ENCODE peak calls at places on chromosomes 1 and 21, in ten cellular contexts. F is right lobe of liver; S is astrocyte; R is small intestine; V is Peyer's patch; N is left lung; K is neuronal stem cell; D is heart left ventricle; H is naive thymus-derived CD4-positive, alpha-beta T cell; W is hepatocyte. I is an unnamed sample.

GRCh38 chr1:31064685-31065309 is 720 bp downstream of the PUM1 start:
- DNase-seq in F (no peak), S (peak), R (peak), V (peak), N (no peak), K (no peak), D (no peak), H (no peak), W (no peak), I (no peak)

GRCh38 chr1:18803859-18804258 is 55.6 kb downstream of the TAS1R2 start:
- DNase-seq in F (no peak), S (no peak), R (no peak), V (no peak), N (no peak), K (no peak), D (no peak), H (no peak), W (no peak), I (no peak)

GRCh38 chr1:48462716-48463285 is 9.2 kb downstream of the SPATA6 start:
- DNase-seq in F (no peak), S (no peak), R (no peak), V (no peak), N (no peak), K (no peak), D (no peak), H (no peak), W (no peak), I (no peak)

GRCh38 chr1:7961199-7962010 is at the start of gene PARK7:
- DNase-seq in F (peak), S (peak), R (peak), V (peak), N (peak), K (peak), D (peak), H (peak), W (peak), I (peak)

GRCh38 chr1:167330601-167331293 is 110.1 kb downstream of the POU2F1 start:
- DNase-seq in F (no peak), S (no peak), R (no peak), V (no peak), N (no peak), K (no peak), D (no peak), H (no peak), W (no peak), I (no peak)

GRCh38 chr1:201020647-201021332 is 2.7 kb downstream of the KIF21B start:
- DNase-seq in F (no peak), S (no peak), R (no peak), V (peak), N (no peak), K (peak), D (no peak), H (peak), W (no peak), I (no peak)

GRCh38 chr1:244370060-244370637 is 81.6 kb downstream of the ADSS2 start:
- DNase-seq in F (no peak), S (no peak), R (no peak), V (no peak), N (no peak), K (no peak), D (no peak), H (no peak), W (no peak), I (no peak)

GRCh38 chr1:199081739-199082138 is 442.9 kb downstream of the PTPRC start:
- DNase-seq in F (no peak), S (no peak), R (no peak), V (no peak), N (no peak), K (no peak), D (no peak), H (no peak), W (no peak), I (no peak)

GRCh38 chr1:89633745-89634625 is 1.1 kb downstream of the LRRC8C start:
- DNase-seq in F (no peak), S (peak), R (peak), V (no peak), N (peak), K (peak), D (peak), H (no peak), W (peak), I (no peak)

GRCh38 chr1:180580237-180580636 is 21.5 kb downstream of the OVAAL start:
- DNase-seq in F (peak), S (no peak), R (peak), V (no peak), N (no peak), K (no peak), D (no peak), H (no peak), W (peak), I (peak)

GRCh38 chr1:9882945-9883303 is 27.1 kb downstream of the CTNNBIP1 start:
- DNase-seq in F (no peak), S (no peak), R (no peak), V (no peak), N (no peak), K (no peak), D (no peak), H (no peak), W (no peak), I (no peak)

GRCh38 chr1:240093120-240093961 is 1.7 kb downstream of the FMN2 start:
- DNase-seq in F (no peak), S (no peak), R (no peak), V (no peak), N (no peak), K (peak), D (no peak), H (no peak), W (peak), I (no peak)

GRCh38 chr1:32195972-32196823 is 4.2 kb upstream of the CCDC28B start:
- DNase-seq in F (no peak), S (no peak), R (no peak), V (no peak), N (no peak), K (no peak), D (no peak), H (no peak), W (no peak), I (no peak)

GRCh38 chr1:62437273-62437945 is 560 bp downstream of the USP1 start:
- DNase-seq in F (peak), S (no peak), R (peak), V (peak), N (no peak), K (peak), D (peak), H (peak), W (peak), I (no peak)

GRCh38 chr21:19695796-19696195 is 1292.2 kb upstream of the TMPRSS15 start:
- DNase-seq in F (no peak), S (no peak), R (no peak), V (no peak), N (no peak), K (no peak), D (no peak), H (no peak), W (no peak), I (no peak)

GRCh38 chr21:28699591-28700259 is 293.0 kb downstream of the LTN1 start:
- DNase-seq in F (no peak), S (no peak), R (no peak), V (no peak), N (no peak), K (no peak), D (no peak), H (no peak), W (no peak), I (peak)

DNA sequence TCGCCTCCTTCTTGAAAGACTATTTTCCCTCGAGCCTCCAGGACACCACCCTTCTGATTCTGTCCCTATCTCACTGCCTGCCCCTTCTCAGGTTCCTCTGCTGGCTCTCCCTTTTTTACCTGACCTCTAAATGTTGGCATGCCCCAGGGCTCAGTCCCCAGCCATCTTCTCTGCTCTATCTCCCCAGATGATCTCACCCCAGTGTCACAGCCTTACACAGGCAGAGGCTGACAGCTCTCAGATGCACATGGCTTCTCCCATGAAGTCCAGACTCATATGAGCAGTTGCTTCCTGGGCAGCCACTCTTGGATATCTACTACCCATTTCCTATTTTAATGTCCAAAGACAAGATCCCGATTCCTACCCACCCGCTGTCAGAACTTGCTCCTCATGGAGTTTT is 37.5 kb downstream of the RXRG start:
- DNase-seq in F (no peak), S (no peak), R (no peak), V (no peak), N (no peak), K (no peak), D (no peak), H (no peak), W (no peak), I (no peak)
- H3K27ac ChIP-seq in F (no peak), S (no peak), R (no peak), V (no peak), N (no peak), K (no peak), D (no peak), H (no peak), W (no peak), I (no peak)

GRCh38 chr1:204503122-204503912 is 8.7 kb upstream of the PIK3C2B start:
- DNase-seq in F (no peak), S (peak), R (peak), V (no peak), N (no peak), K (peak), D (no peak), H (peak), W (peak), I (no peak)
- H3K27ac ChIP-seq in F (peak), S (no peak), R (no peak), V (no peak), N (no peak), K (no peak), D (no peak), H (no peak), W (no peak), I (no peak)

DNA sequence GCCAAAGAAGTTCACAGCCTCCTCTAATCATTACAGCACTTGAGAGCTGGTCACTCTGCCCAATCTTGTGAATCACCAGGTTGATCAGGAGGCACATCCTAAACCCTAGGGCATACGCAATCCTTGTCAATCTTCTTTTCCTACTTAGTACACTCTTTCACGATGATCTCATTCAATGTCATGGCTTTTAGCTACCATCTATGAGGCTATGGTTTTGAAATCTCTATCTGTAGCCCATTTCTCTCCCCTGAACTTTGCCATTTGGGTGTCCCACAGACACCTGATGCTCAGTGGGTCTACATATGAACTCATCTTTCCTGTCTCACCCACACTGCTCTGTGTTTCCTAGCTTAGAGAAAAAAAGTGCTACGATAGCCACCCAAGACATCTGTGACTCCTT is 1.9 kb upstream of the MED18 start:
- DNase-seq in F (no peak), S (no peak), R (peak), V (no peak), N (no peak), K (no peak), D (no peak), H (no peak), W (peak), I (peak)
- H3K27ac ChIP-seq in F (no peak), S (no peak), R (peak), V (no peak), N (peak), K (no peak), D (no peak), H (no peak), W (peak), I (peak)

GRCh38 chr1:206713910-206714312 is 29.2 kb downstream of the MAPKAPK2 start:
- DNase-seq in F (no peak), S (no peak), R (no peak), V (no peak), N (no peak), K (no peak), D (no peak), H (no peak), W (peak), I (no peak)

GRCh38 chr1:206715120-206715519 is 30.4 kb downstream of the MAPKAPK2 start:
- DNase-seq in F (no peak), S (no peak), R (no peak), V (no peak), N (no peak), K (no peak), D (no peak), H (no peak), W (no peak), I (no peak)

GRCh38 chr1:206713070-206713469 is 28.4 kb downstream of the MAPKAPK2 start:
- DNase-seq in F (no peak), S (no peak), R (peak), V (peak), N (no peak), K (no peak), D (no peak), H (no peak), W (no peak), I (no peak)

GRCh38 chr1:206715552-206716518 is 31.1 kb downstream of the MAPKAPK2 start:
- DNase-seq in F (no peak), S (no peak), R (no peak), V (no peak), N (no peak), K (no peak), D (no peak), H (no peak), W (no peak), I (no peak)

GRCh38 chr1:206714331-206715058 is 29.8 kb downstream of the MAPKAPK2 start:
- DNase-seq in F (no peak), S (peak), R (peak), V (peak), N (no peak), K (no peak), D (no peak), H (no peak), W (peak), I (peak)
- H3K27ac ChIP-seq in F (peak), S (no peak), R (peak), V (peak), N (peak), K (no peak), D (peak), H (no peak), W (peak), I (no peak)

DNA sequence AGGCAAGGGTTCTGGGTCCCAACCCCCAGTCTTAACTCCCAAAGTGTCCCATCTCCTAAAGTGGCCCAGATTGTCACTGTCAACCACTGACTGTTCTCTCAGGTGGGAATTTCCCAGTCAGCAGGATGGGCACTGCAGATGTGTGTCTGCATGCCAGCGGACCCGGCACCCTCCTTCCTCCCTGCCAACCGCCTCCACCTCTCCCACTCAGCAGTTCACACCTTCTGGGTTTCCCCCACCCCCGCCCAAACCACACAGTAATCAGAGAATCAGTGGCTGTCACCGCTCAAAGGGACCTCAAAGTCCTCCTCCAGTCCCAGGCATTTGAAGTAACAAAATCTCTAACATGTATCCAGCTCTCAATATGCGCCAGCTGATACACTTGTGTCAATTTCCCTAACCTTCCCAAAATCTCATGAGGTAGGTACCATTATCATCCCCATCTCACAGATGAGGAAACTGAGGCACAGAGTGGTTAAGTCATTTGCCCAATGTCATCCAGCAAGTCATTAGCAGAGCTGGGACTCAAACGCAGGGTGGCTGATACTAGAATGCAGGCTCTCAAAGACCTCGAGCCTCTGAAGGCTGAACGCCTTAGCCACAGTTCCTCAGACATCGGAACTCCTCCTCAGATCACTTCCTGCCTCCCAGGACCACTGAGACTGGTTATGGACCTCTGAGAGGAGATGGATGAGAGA is 4.8 kb downstream of the RUNX3 start:
- DNase-seq in F (no peak), S (no peak), R (peak), V (peak), N (no peak), K (no peak), D (no peak), H (peak), W (no peak), I (no peak)
- H3K27ac ChIP-seq in F (no peak), S (no peak), R (peak), V (peak), N (no peak), K (no peak), D (no peak), H (peak), W (no peak), I (no peak)

GRCh38 chr1:109984190-109984455 is 442 bp upstream of the AHCYL1 start:
- DNase-seq in F (no peak), S (no peak), R (no peak), V (no peak), N (no peak), K (no peak), D (no peak), H (no peak), W (peak), I (no peak)

GRCh38 chr1:109984456-109985250 is at the start of gene AHCYL1:
- DNase-seq in F (peak), S (peak), R (peak), V (peak), N (peak), K (peak), D (peak), H (peak), W (peak), I (peak)

GRCh38 chr1:109985251-109986053 is 887 bp downstream of the AHCYL1 start:
- DNase-seq in F (no peak), S (no peak), R (peak), V (peak), N (no peak), K (no peak), D (no peak), H (no peak), W (no peak), I (no peak)

GRCh38 chr1:109988349-109988914 is 3.9 kb downstream of the AHCYL1 start:
- DNase-seq in F (no peak), S (no peak), R (no peak), V (no peak), N (no peak), K (no peak), D (no peak), H (no peak), W (no peak), I (no peak)

DNA sequence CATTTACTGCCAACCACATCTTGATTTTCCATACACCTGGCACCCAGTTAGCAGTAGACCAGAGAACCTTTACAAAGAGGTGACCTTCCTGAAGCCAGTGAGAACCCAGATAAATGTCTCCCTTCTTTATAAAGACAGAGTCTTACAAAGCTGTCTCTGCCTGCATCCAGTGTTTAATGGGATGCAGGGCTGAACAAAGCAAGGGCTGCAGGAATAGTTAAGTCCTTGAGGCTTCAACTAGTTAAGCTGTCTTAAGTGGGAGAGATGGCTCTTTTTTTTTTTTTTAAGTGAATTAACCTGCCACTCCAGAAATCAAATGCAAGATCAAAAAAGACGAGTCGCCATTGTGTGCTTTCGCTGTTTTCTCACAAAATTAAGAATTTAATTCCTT is 1.5 kb downstream of the AHCYL1 start:
- DNase-seq in F (no peak), S (no peak), R (no peak), V (no peak), N (no peak), K (peak), D (no peak), H (no peak), W (no peak), I (no peak)
- H3K27ac ChIP-seq in F (peak), S (no peak), R (peak), V (no peak), N (no peak), K (peak), D (peak), H (no peak), W (peak), I (no peak)

GRCh38 chr21:32457360-32457840 is 44.9 kb downstream of the EVA1C start:
- DNase-seq in F (peak), S (no peak), R (peak), V (peak), N (peak), K (no peak), D (peak), H (no peak), W (peak), I (no peak)
- H3K27ac ChIP-seq in F (peak), S (no peak), R (no peak), V (no peak), N (peak), K (no peak), D (peak), H (no peak), W (peak), I (no peak)